ENCODE peak calls at places on chromosomes 13 and 19, in eight cellular contexts. X is SW480; W is nucleus accumbens; I is GM23338; F is Jurkat, Clone E6-1; Q is stimulated activated CD8-positive, alpha-beta memory T cell treated with anti-CD3 and anti-CD28 coated beads, Interleukin-12 subunit alpha, Interleukin-12 subunit beta, amount 100 ng/mL, for 4 hours; B is AG20443; R is activated T-cell treated with anti-CD3 and anti-CD28 coated beads for 1 hour. D is an unnamed sample.
A peak's percentile ranks its signal among the peaks of the same experiment; 100 is the strongest.

GRCh38 chr19:10104665-10105221 is 1.4 kb upstream of the PPAN start:
- DNase-seq in X (no peak), W (no peak), I (no peak), F (peak; percentile 99), Q (peak; percentile 70), B (no peak), R (peak; percentile 52), D (no peak)

GRCh38 chr19:6564393-6564792 is 26.6 kb downstream of the CD70 start:
- DNase-seq in X (no peak), W (no peak), I (peak; percentile 44), F (peak; percentile 68), Q (no peak), B (no peak), R (no peak), D (no peak)

GRCh38 chr19:7069904-7070226 is 362 bp downstream of the ZNF557 start:
- DNase-seq in X (no peak), W (no peak), I (no peak), F (no peak), Q (peak; percentile 1), B (no peak), R (no peak), D (no peak)

GRCh38 chr13:40682449-40683240 is 16.2 kb upstream of the FOXO1 start:
- DNase-seq in X (peak; percentile 35), W (no peak), I (peak; percentile 88), F (peak; percentile 10), Q (no peak), B (peak; percentile 21), R (no peak), D (peak; percentile 53)

GRCh38 chr13:99379856-99380255 is 72.7 kb upstream of the GPR183 start:
- DNase-seq in X (no peak), W (no peak), I (no peak), F (no peak), Q (no peak), B (no peak), R (no peak), D (no peak)

GRCh38 chr13:79281335-79281734 is 124.7 kb downstream of the RBM26 start:
- DNase-seq in X (no peak), W (no peak), I (peak; percentile 95), F (no peak), Q (no peak), B (no peak), R (no peak), D (no peak)

GRCh38 chr19:3509566-3509989 is 3.5 kb downstream of the FZR1 start:
- DNase-seq in X (no peak), W (no peak), I (no peak), F (no peak), Q (no peak), B (peak; percentile 65), R (no peak), D (no peak)

GRCh38 chr13:51148952-51149573 is 38.0 kb upstream of the C13orf42 start:
- DNase-seq in X (peak; percentile 50), W (peak; percentile 12), I (peak; percentile 91), F (no peak), Q (no peak), B (peak; percentile 75), R (no peak), D (peak; percentile 27)

GRCh38 chr13:99878921-99879610 is 92.5 kb downstream of the ZIC5 start:
- DNase-seq in X (no peak), W (no peak), I (no peak), F (no peak), Q (no peak), B (no peak), R (no peak), D (no peak)

GRCh38 chr19:46109876-46110275 is 14.6 kb downstream of the IGFL3 start:
- DNase-seq in X (no peak), W (no peak), I (no peak), F (no peak), Q (no peak), B (no peak), R (no peak), D (no peak)

GRCh38 chr19:40808497-40808896 is 9.5 kb downstream of the EGLN2 start:
- DNase-seq in X (no peak), W (no peak), I (no peak), F (no peak), Q (no peak), B (no peak), R (no peak), D (no peak)

GRCh38 chr13:30480292-30480947 is 14.7 kb upstream of the HMGB1 start:
- DNase-seq in X (no peak), W (no peak), I (no peak), F (no peak), Q (no peak), B (no peak), R (no peak), D (no peak)

GRCh38 chr19:13060964-13061927 is 41.4 kb downstream of the LYL1 start:
- DNase-seq in X (peak; percentile 63), W (peak; percentile 73), I (peak; percentile 95), F (peak; percentile 59), Q (peak; percentile 57), B (peak; percentile 89), R (peak; percentile 75), D (peak; percentile 82)

GRCh38 chr13:98180092-98180491 is 3.0 kb upstream of the RNF113B start:
- DNase-seq in X (no peak), W (no peak), I (no peak), F (no peak), Q (no peak), B (no peak), R (no peak), D (no peak)

GRCh38 chr19:9586764-9587163 is 2.5 kb upstream of the ZNF121 start:
- DNase-seq in X (peak; percentile 76), W (peak; percentile 1), I (peak; percentile 91), F (peak; percentile 78), Q (peak; percentile 55), B (peak; percentile 39), R (peak; percentile 68), D (peak; percentile 71)

GRCh38 chr19:13507053-13507611 is 853 bp upstream of the CACNA1A start:
- DNase-seq in X (no peak), W (no peak), I (peak; percentile 80), F (no peak), Q (no peak), B (peak; percentile 36), R (no peak), D (no peak)

GRCh38 chr19:55088543-55089265 is 13.0 kb downstream of the EPS8L1 start:
- DNase-seq in X (peak; percentile 52), W (peak; percentile 35), I (peak; percentile 95), F (peak; percentile 37), Q (peak; percentile 43), B (peak; percentile 86), R (peak; percentile 77), D (peak; percentile 22)

GRCh38 chr13:22173605-22174004 is 502.7 kb downstream of the FGF9 start:
- DNase-seq in X (peak; percentile 39), W (no peak), I (no peak), F (no peak), Q (no peak), B (peak; percentile 76), R (no peak), D (peak; percentile 46)

GRCh38 chr19:45477713-45478453 is 10.1 kb downstream of the FOSB start:
- DNase-seq in X (no peak), W (no peak), I (no peak), F (no peak), Q (no peak), B (no peak), R (no peak), D (no peak)

GRCh38 chr13:35858665-35859064 is 272.5 kb downstream of the DCLK1 start:
- DNase-seq in X (no peak), W (no peak), I (no peak), F (no peak), Q (no peak), B (no peak), R (no peak), D (no peak)

GRCh38 chr19:15584541-15585115 is 30.4 kb upstream of the CYP4F8 start:
- DNase-seq in X (peak; percentile 66), W (peak; percentile 5), I (peak; percentile 91), F (peak; percentile 70), Q (peak; percentile 65), B (peak; percentile 86), R (peak; percentile 87), D (peak; percentile 73)

GRCh38 chr13:40401911-40402776 is 264.3 kb downstream of the FOXO1 start:
- DNase-seq in X (peak; percentile 95), W (no peak), I (no peak), F (no peak), Q (peak; percentile 21), B (peak; percentile 94), R (no peak), D (peak; percentile 97)

GRCh38 chr13:23547000-23547590 is 23.1 kb upstream of the TNFRSF19 start:
- DNase-seq in X (no peak), W (no peak), I (peak; percentile 69), F (no peak), Q (no peak), B (peak; percentile 71), R (no peak), D (no peak)

GRCh38 chr13:28568286-28568685 is 73.4 kb upstream of the FLT1 start:
- DNase-seq in X (no peak), W (no peak), I (no peak), F (peak; percentile 21), Q (no peak), B (no peak), R (no peak), D (no peak)

GRCh38 chr19:13884726-13885591 is 8.0 kb downstream of the NANOS3 start:
- DNase-seq in X (no peak), W (no peak), I (no peak), F (no peak), Q (no peak), B (no peak), R (no peak), D (no peak)